ENCODE peak calls at places on chromosomes 12 and 14, in four cellular contexts. G is stimulated activated CD4-positive, alpha-beta T cell treated with anti-CD3 and anti-CD28 coated beads, Interleukin-12 subunit alpha, Interleukin-12 subunit beta, amount 100 ng/mL, for 4 hours; R is fibroblast of the conjunctiva; M is dorsolateral prefrontal cortex. P is an unnamed sample.

GRCh38 chr14:61569783-61570182 is 125.5 kb upstream of the HIF1A start:
- DNase-seq in G (no peak), R (peak), M (no peak), P (peak)

GRCh38 chr12:21933656-21934055 is 7.6 kb downstream of the ABCC9 start:
- DNase-seq in G (no peak), R (no peak), M (no peak), P (no peak)

GRCh38 chr12:41190360-41190759 is 2.2 kb downstream of the PDZRN4 start:
- DNase-seq in G (no peak), R (no peak), M (peak), P (no peak)

GRCh38 chr12:53631721-53632120 is 5.5 kb upstream of the ATF7 start:
- DNase-seq in G (no peak), R (no peak), M (no peak), P (no peak)

GRCh38 chr14:95252219-95252618 is 67.5 kb downstream of the CLMN start:
- DNase-seq in G (no peak), R (no peak), M (no peak), P (no peak)

GRCh38 chr12:14256139-14256538 is 109.3 kb upstream of the ATF7IP start:
- DNase-seq in G (no peak), R (no peak), M (no peak), P (no peak)

GRCh38 chr12:53065470-53065869 is 13.7 kb downstream of the SPRYD3 start:
- DNase-seq in G (no peak), R (no peak), M (no peak), P (no peak)

GRCh38 chr12:56933826-56934625 is at the start of gene SDR9C7:
- DNase-seq in G (no peak), R (no peak), M (no peak), P (no peak)

GRCh38 chr12:98725481-98726247 is 80.6 kb downstream of the APAF1 start:
- DNase-seq in G (peak), R (peak), M (peak), P (peak)

GRCh38 chr12:54378791-54379400 is 5.6 kb downstream of the ZNF385A start:
- DNase-seq in G (no peak), R (no peak), M (no peak), P (no peak)

GRCh38 chr12:2092354-2092753 is 39.6 kb downstream of the CACNA1C start:
- DNase-seq in G (no peak), R (no peak), M (no peak), P (no peak)

GRCh38 chr14:90496379-90496778 is 99.5 kb downstream of the CALM1 start:
- DNase-seq in G (no peak), R (no peak), M (no peak), P (no peak)

GRCh38 chr14:33848706-33849454 is 102.0 kb downstream of the EGLN3 start:
- DNase-seq in G (no peak), R (no peak), M (peak), P (peak)

GRCh38 chr14:32382704-32383103 is 53.6 kb downstream of the AKAP6 start:
- DNase-seq in G (no peak), R (no peak), M (peak), P (no peak)

GRCh38 chr14:51368721-51369163 is 128.7 kb downstream of the TMX1 start:
- DNase-seq in G (no peak), R (peak), M (no peak), P (peak)

GRCh38 chr14:24416932-24417619 is 12.4 kb downstream of the CBLN3 start:
- DNase-seq in G (no peak), R (no peak), M (no peak), P (no peak)

GRCh38 chr12:39619316-39619659 is 315 bp downstream of the ABCD2 start:
- DNase-seq in G (no peak), R (peak), M (no peak), P (no peak)

GRCh38 chr14:91942946-91943345 is 4.5 kb downstream of the FBLN5 start:
- DNase-seq in G (no peak), R (no peak), M (no peak), P (no peak)

GRCh38 chr14:79852975-79853374 is 358.3 kb downstream of the DIO2 start:
- DNase-seq in G (no peak), R (no peak), M (no peak), P (no peak)

GRCh38 chr12:116535241-116535640 is 23.9 kb upstream of the MAP1LC3B2 start:
- DNase-seq in G (no peak), R (no peak), M (no peak), P (no peak)

GRCh38 chr12:123723011-123723410 is 10.9 kb downstream of the ATP6V0A2 start:
- DNase-seq in G (no peak), R (no peak), M (no peak), P (no peak)

GRCh38 chr12:19869413-19869812 is 430.1 kb downstream of the AEBP2 start:
- DNase-seq in G (no peak), R (no peak), M (no peak), P (no peak)

GRCh38 chr12:52181757-52182156 is 10.1 kb downstream of the KRT80 start:
- DNase-seq in G (no peak), R (peak), M (no peak), P (no peak)

GRCh38 chr12:67067453-67068203 is 201.5 kb upstream of the CAND1 start:
- DNase-seq in G (no peak), R (no peak), M (no peak), P (no peak)

GRCh38 chr12:2294651-2295475 is 242.1 kb downstream of the CACNA1C start:
- DNase-seq in G (no peak), R (no peak), M (no peak), P (peak)

GRCh38 chr12:16972923-16973770 is 367.2 kb upstream of the LMO3 start:
- DNase-seq in G (no peak), R (no peak), M (no peak), P (no peak)

GRCh38 chr14:65470404-65470880 is 57.9 kb downstream of the FUT8 start:
- DNase-seq in G (no peak), R (no peak), M (no peak), P (no peak)

P was measured in GM04504.